ENCODE peak calls at places on chromosome 3, in four cellular contexts. K, F, G and X are unnamed samples.

GRCh38 chr3:195596648-195597628 is 13.2 kb upstream of the APOD start:
- DNase-seq in K (no peak), F (no peak), G (no peak), X (no peak)

GRCh38 chr3:44208086-44208485 is 33.6 kb upstream of the TOPAZ1 start:
- DNase-seq in G (no peak), F (no peak), K (no peak), X (no peak)

GRCh38 chr3:45940004-45940780 is 3.1 kb upstream of the CXCR6 start:
- DNase-seq in G (no peak), K (no peak), F (no peak), X (no peak)

GRCh38 chr3:133897547-133897946 is 1.9 kb upstream of the RAB6B start:
- DNase-seq in G (no peak), K (no peak), F (no peak), X (no peak)

GRCh38 chr3:117874028-117874765 is 1160.4 kb downstream of the IGSF11 start:
- DNase-seq in F (no peak), K (no peak), G (no peak), X (no peak)

GRCh38 chr3:170355738-170356595 is 1.5 kb upstream of the SKIL start:
- DNase-seq in G (peak; percentile 35), F (no peak), K (no peak), X (peak; percentile 66)

GRCh38 chr3:16373270-16373785 is 108.3 kb downstream of the OXNAD1 start:
- DNase-seq in F (no peak), G (no peak), K (no peak), X (no peak)

GRCh38 chr3:37772773-37773291 is 88.8 kb upstream of the CTDSPL start:
- DNase-seq in G (no peak), F (no peak), K (no peak), X (no peak)

GRCh38 chr3:56802793-56803192 is 1.0 kb upstream of the ARHGEF3 start:
- DNase-seq in F (no peak), G (no peak), K (no peak), X (no peak)

GRCh38 chr3:108209579-108209978 is 12.6 kb downstream of the IFT57 start:
- DNase-seq in F (no peak), K (no peak), G (no peak), X (no peak)

GRCh38 chr3:173553635-173554280 is 156.2 kb downstream of the NLGN1 start:
- DNase-seq in G (no peak), F (peak; percentile 10), K (no peak), X (no peak)

GRCh38 chr3:126667631-126668449 is 12.9 kb upstream of the TXNRD3 start:
- DNase-seq in K (no peak), F (no peak), G (no peak), X (no peak)

GRCh38 chr3:45922950-45923590 is 20.2 kb upstream of the CXCR6 start:
- DNase-seq in K (no peak), G (no peak), F (no peak), X (no peak)

GRCh38 chr3:14791343-14791945 is 27.3 kb upstream of the FGD5 start:
- DNase-seq in G (peak; percentile 83), K (peak; percentile 89), F (peak; percentile 46), X (no peak)

GRCh38 chr3:155312781-155313180 is 19.3 kb upstream of the STRIT1 start:
- DNase-seq in F (no peak), G (no peak), K (no peak), X (no peak)

GRCh38 chr3:137163241-137163916 is 205.6 kb downstream of the IL20RB start:
- DNase-seq in K (no peak), F (no peak), G (no peak), X (no peak)

GRCh38 chr3:9201895-9202294 is 47.6 kb downstream of the SRGAP3 start:
- DNase-seq in G (no peak), K (no peak), F (no peak), X (no peak)

GRCh38 chr3:126607214-126607908 is 47.6 kb downstream of the TXNRD3 start:
- DNase-seq in G (peak; percentile 8), K (no peak), F (no peak), X (no peak)

GRCh38 chr3:33145901-33146580 is 32.2 kb downstream of the CRTAP start:
- DNase-seq in K (no peak), G (no peak), F (no peak), X (no peak)

GRCh38 chr3:157098823-157099185 is 61.1 kb downstream of the CCNL1 start:
- DNase-seq in K (no peak), G (no peak), F (no peak), X (no peak)

GRCh38 chr3:95758707-95759106 is 1055.7 kb upstream of the EPHA6 start:
- DNase-seq in K (no peak), F (no peak), G (no peak), X (no peak)

GRCh38 chr3:110577856-110578255 is 493.8 kb upstream of the NECTIN3 start:
- DNase-seq in F (no peak), K (no peak), G (no peak), X (no peak)

GRCh38 chr3:157532529-157533297 is 29.5 kb upstream of the VEPH1 start:
- DNase-seq in F (peak; percentile 58), K (no peak), G (peak; percentile 57), X (peak; percentile 9)

GRCh38 chr3:168973897-168974296 is 689.6 kb downstream of the MECOM start:
- DNase-seq in K (no peak), G (no peak), F (no peak), X (no peak)

GRCh38 chr3:164060923-164061322 is 1017.4 kb downstream of the SI start:
- DNase-seq in F (no peak), G (no peak), K (no peak), X (no peak)

GRCh38 chr3:13710251-13710650 is 161.3 kb downstream of the FBLN2 start:
- DNase-seq in F (no peak), G (no peak), K (no peak), X (no peak)

GRCh38 chr3:43852066-43852465 is 161.3 kb downstream of the ABHD5 start:
- DNase-seq in K (no peak), G (no peak), F (no peak), X (no peak)

GRCh38 chr3:107987036-107987557 is 103.7 kb downstream of the CD47 start:
- DNase-seq in F (peak; percentile 46), K (no peak), G (no peak), X (no peak)

DNA sequence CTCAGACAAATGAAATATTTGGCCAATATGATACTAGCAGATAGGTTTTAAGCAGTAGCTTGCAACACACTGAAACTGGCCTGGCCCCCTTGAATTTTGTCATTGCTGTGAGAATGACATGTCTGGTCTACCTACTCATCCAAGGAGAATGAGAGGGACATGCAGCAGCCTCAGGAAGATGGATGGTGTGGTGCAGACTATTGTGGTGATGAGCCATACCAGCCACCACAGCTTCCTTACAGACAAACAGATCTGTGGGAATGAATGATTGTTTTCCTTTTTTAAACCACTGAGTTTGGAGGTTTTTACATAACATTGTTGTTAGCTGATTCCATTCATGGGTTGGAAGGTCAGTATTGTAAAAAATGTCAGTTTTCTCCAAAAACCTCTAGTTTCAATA is 133.7 kb upstream of the POU1F1 start:
- DNase-seq in F (no peak), G (no peak), K (no peak), X (no peak)
- TF ChIP-seq KDM1A in F (no peak), G (no peak), K (no peak), X (no peak)

GRCh38 chr3:142963266-142964149 is at the start of gene PAQR9:
- DNase-seq in K (peak; percentile 83), F (peak; percentile 47), G (peak; percentile 80), X (no peak)
- H2AFZ ChIP-seq in K (peak within 1 kb of the TSS; percentile 96), F (no peak within 1 kb of the TSS), G (peak within 1 kb of the TSS; percentile 84), X (no peak within 1 kb of the TSS)

GRCh38 chr3:128376516-128376915 is 90.2 kb downstream of the DNAJB8 start:
- DNase-seq in G (no peak), K (no peak), F (no peak), X (no peak)
- TF ChIP-seq KDM1A in G (no peak), K (no peak), F (no peak), X (no peak)

GRCh38 chr3:190495796-190496195 is 18.1 kb upstream of the IL1RAP start:
- DNase-seq in K (no peak), F (no peak), G (no peak), X (no peak)
- H2AFZ ChIP-seq in K (no peak overlapping the region), F (no peak overlapping the region), G (no peak overlapping the region), X (no peak overlapping the region)